ENCODE peak calls at places on chromosomes 1 and 21, in seven cellular contexts. U is colonic mucosa, W is heart left ventricle, M is heart right ventricle, B is esophagus squamous epithelium, O is GM23248, P is astrocyte. C is an unnamed sample.

GRCh38 chr1:14067686-14068085 is 367.7 kb downstream of the PRDM2 start:
- DNase-seq in B (no peak), P (no peak), W (no peak), M (no peak), U (no peak), O (no peak), C (no peak)

GRCh38 chr1:56502700-56503245 is 76.6 kb downstream of the PLPP3 start:
- DNase-seq in U (no peak), M (no peak), W (no peak), P (peak; percentile 68), B (no peak), O (peak; percentile 73), C (no peak)

GRCh38 chr1:90963651-90964050 is 58.2 kb downstream of the ZNF644 start:
- DNase-seq in W (no peak), P (peak; percentile 32), O (no peak), U (no peak), B (no peak), M (no peak), C (no peak)

GRCh38 chr1:24735619-24736375 is 9.4 kb upstream of the CLIC4 start:
- DNase-seq in O (peak; percentile 58), P (peak; percentile 58), U (no peak), M (peak; percentile 52), W (no peak), B (no peak), C (no peak)

GRCh38 chr1:201350361-201350725 is 27.1 kb downstream of the TNNT2 start:
- DNase-seq in P (no peak), M (no peak), U (no peak), O (no peak), B (no peak), W (peak; percentile 23), C (peak; percentile 10)

GRCh38 chr1:207745285-207745684 is 6.6 kb upstream of the CD46 start:
- DNase-seq in U (no peak), M (no peak), B (no peak), O (peak; percentile 37), W (no peak), P (peak; percentile 8), C (no peak)

GRCh38 chr1:21629971-21630370 is 39.2 kb downstream of the RAP1GAP start:
- DNase-seq in O (no peak), B (no peak), W (no peak), P (no peak), U (no peak), M (no peak), C (no peak)

GRCh38 chr1:207831517-207832327 is 79.2 kb downstream of the CD34 start:
- DNase-seq in U (no peak), P (no peak), B (no peak), M (no peak), O (no peak), W (no peak), C (no peak)

GRCh38 chr21:43873673-43874072 is 8.7 kb downstream of the AGPAT3 start:
- DNase-seq in M (no peak), B (no peak), U (no peak), O (no peak), W (no peak), P (no peak), C (no peak)

GRCh38 chr21:37671381-37671780 is 244.9 kb downstream of the KCNJ6 start:
- DNase-seq in W (no peak), M (no peak), P (no peak), O (no peak), B (no peak), U (no peak), C (no peak)

GRCh38 chr21:26965567-26966359 is 1.1 kb downstream of the ADAMTS5 start:
- DNase-seq in U (peak; percentile 19), O (peak; percentile 69), P (no peak), B (no peak), W (peak; percentile 77), M (peak; percentile 55), C (peak; percentile 48)

GRCh38 chr1:32686387-32686786 is 16.2 kb downstream of the SYNC start:
- DNase-seq in O (no peak), U (no peak), W (no peak), P (no peak), M (no peak), B (no peak), C (no peak)

GRCh38 chr21:24225432-24225831 is 1381.8 kb downstream of the MRPL39 start:
- DNase-seq in P (peak; percentile 35), M (no peak), W (no peak), U (no peak), B (no peak), O (no peak), C (no peak)

GRCh38 chr1:204996981-204997380 is 46.0 kb upstream of the CNTN2 start:
- DNase-seq in B (no peak), U (no peak), W (no peak), P (no peak), M (no peak), O (peak; percentile 33), C (no peak)

GRCh38 chr1:29458737-29459550 is 222.6 kb downstream of the PTPRU start:
- DNase-seq in W (no peak), P (no peak), M (no peak), U (no peak), B (no peak), O (no peak), C (peak; percentile 40)

GRCh38 chr1:67883069-67883468 is 49.8 kb upstream of the GNG12 start:
- DNase-seq in P (peak; percentile 91), U (no peak), M (no peak), O (peak; percentile 92), B (no peak), W (no peak), C (no peak)

GRCh38 chr1:113042336-113043143 is 30.5 kb upstream of the LRIG2 start:
- DNase-seq in B (no peak), P (peak; percentile 88), O (peak; percentile 94), M (peak; percentile 62), W (peak; percentile 82), U (peak; percentile 83), C (peak; percentile 90)

DNA sequence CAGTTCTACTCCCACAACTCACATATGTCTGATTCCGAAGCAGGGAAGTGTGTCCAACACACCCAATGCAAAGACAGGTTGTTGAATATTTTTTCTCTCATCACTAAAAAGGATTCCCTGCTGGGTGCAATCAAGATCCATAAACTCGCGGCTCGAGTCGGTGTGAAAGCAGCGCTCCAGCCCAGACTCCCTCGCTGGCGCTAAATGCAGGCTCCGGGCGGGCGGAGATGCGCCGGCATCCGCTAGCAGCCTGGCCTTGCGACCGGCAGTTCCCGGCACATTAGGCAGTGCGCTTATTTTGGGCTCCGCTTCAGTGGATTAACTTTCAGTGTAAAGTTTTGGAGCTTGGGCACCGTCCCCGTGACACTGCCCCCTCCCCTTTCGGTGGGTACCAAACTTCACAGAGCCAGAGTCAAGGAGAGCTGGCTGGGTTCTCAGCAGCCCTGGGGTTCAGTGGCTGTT is 87.7 kb upstream of the POU3F1 start:
- DNase-seq in U (no peak), M (no peak), O (peak; percentile 51), P (no peak), B (no peak), W (no peak), C (no peak)
- H3K4me1 ChIP-seq in U (no peaks in the 10 kb centered on the region), M (peaks cover 14% of the 10 kb centered on the region), O (peaks cover 17% of the 10 kb centered on the region), P (peaks cover 39% of the 10 kb centered on the region), B (peaks cover 12% of the 10 kb centered on the region), W (peaks cover 9% of the 10 kb centered on the region), C (peaks cover 2% of the 10 kb centered on the region)

DNA sequence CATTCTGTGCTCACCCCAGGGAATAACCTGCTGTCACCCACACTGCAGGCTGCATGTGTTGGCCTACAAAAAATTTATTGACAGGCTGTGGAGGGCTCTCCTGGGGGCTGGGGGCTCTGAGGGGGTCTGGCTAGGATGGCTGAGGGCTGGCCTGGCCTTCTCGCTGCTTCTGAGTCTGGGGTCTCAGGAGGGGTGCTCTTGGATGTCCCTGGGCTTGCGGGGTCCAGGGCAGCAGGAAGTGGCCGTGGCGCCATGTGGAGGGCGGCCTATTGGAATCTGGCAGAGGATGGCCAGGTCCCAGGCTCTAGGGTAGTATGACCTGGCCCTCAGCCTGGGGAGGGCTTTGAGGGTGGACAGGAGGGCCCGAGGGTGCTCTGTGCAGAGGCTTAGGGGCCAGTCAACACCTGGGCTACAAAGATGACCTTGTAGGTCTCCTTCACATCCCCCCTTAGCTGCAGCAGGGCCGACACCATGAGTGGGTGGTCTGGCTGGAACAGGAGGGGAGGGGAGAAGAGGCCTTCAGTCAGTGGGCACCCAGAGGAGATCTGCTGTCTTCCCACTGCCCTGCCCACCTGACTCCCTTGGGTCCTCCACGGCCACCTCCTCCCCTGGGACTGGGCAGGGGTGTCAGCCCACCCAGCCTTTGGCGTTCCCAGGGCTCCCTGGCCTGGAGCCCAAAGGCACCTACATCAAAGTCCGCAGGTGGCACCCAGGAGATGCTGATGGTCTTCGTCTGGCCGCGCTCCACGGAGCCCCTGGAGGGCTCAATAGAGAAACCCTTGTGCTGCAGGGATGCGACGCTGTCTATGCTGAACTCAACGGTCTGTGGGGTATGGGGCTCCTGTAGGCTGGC is 3.0 kb upstream of the TMEM52 start:
- DNase-seq in M (no peak), B (no peak), O (no peak), P (no peak), U (no peak), W (peak; percentile 51), C (no peak)
- H3K4me1 ChIP-seq in M (peaks cover 11% of the 10 kb centered on the region), B (peaks cover 12% of the 10 kb centered on the region), O (no peaks in the 10 kb centered on the region), P (peaks cover 6% of the 10 kb centered on the region), U (peaks cover 15% of the 10 kb centered on the region), W (peaks cover 14% of the 10 kb centered on the region), C (no peaks in the 10 kb centered on the region)

GRCh38 chr1:209758360-209758759 is 2.5 kb downstream of the TRAF3IP3 start:
- DNase-seq in U (no peak), B (no peak), O (no peak), W (no peak), P (no peak), M (no peak), C (no peak)

GRCh38 chr1:209756608-209757445 is 974 bp downstream of the TRAF3IP3 start:
- DNase-seq in B (no peak), U (no peak), P (no peak), M (no peak), O (no peak), W (no peak), C (no peak)

GRCh38 chr1:209751627-209752231 is 4.1 kb upstream of the TRAF3IP3 start:
- DNase-seq in B (no peak), M (no peak), W (no peak), P (no peak), O (no peak), U (no peak), C (no peak)

GRCh38 chr1:209759829-209760359 is 4.0 kb downstream of the TRAF3IP3 start:
- DNase-seq in U (no peak), W (no peak), B (no peak), O (no peak), M (no peak), P (no peak), C (no peak)

DNA sequence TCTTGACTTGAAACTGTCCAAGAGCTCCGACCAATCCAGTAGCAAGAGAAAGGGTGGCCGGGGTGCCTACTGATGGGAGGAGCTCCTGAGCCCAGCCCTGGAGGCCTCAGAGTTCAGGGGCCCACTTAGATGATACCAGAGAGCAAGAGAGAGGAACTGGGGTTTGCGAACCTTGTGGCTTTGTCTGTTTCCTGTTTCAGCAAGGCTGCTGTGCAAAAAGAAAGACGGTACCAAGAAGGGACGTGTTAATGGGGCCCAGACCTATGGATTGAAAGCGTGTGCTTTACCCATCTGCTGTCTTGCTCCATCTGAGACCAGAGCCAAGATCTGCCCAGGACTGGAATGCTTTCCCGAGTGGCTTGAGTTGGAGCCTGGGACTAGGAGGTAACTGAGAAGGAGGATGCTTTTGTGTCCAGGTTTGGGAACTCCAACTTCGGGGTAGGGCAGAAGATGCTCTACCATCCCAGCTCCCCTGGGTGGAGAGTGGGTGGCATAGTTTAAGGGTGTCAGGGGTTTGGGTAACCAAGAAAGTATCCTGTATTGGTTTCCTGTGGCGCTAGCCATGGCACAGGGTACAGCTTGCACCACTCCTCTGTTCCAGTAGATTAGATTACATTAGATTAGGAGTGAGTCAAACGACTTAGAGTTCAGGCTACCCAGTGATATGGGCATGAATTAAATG is at the start of gene TRAF3IP3:
- DNase-seq in O (no peak), W (no peak), M (no peak), B (peak; percentile 26), P (no peak), U (peak; percentile 50), C (no peak)
- H3K4me1 ChIP-seq in O (peaks cover 7% of the 10 kb centered on the region), W (no peaks in the 10 kb centered on the region), M (peaks cover 63% of the 10 kb centered on the region), B (no peaks in the 10 kb centered on the region), P (no peaks in the 10 kb centered on the region), U (no peaks in the 10 kb centered on the region), C (no peaks in the 10 kb centered on the region)

GRCh38 chr21:34730756-34731445 is 62.1 kb downstream of the CLIC6 start:
- DNase-seq in B (no peak), U (no peak), O (no peak), M (no peak), P (no peak), W (no peak), C (no peak)
- H3K4me1 ChIP-seq in B (no peaks in the 10 kb centered on the region), U (no peaks in the 10 kb centered on the region), O (peaks cover 8% of the 10 kb centered on the region), M (no peaks in the 10 kb centered on the region), P (peaks cover 2% of the 10 kb centered on the region), W (no peaks in the 10 kb centered on the region), C (no peaks in the 10 kb centered on the region)